ENCODE peak calls at places on chromosomes 12 and 14, in four cellular contexts. I is upper lobe of left lung, M is fibroblast of the aortic adventitia, Z is lower lobe of right lung. A is an unnamed sample.

GRCh38 chr14:89498836-89499235 is 81.8 kb upstream of the FOXN3 start:
- DNase-seq in I (no peak), M (no peak), Z (no peak), A (no peak)

GRCh38 chr14:24235804-24236688 is 3.3 kb downstream of the GMPR2 start:
- DNase-seq in I (no peak), M (no peak), Z (no peak), A (no peak)

GRCh38 chr14:21308479-21309237 is 28.8 kb downstream of the RPGRIP1 start:
- DNase-seq in I (no peak), M (peak), Z (peak), A (peak)

GRCh38 chr12:5523396-5524115 is 91.6 kb downstream of the NTF3 start:
- DNase-seq in I (no peak), M (no peak), Z (no peak), A (no peak)

GRCh38 chr12:41509655-41510054 is 321.5 kb downstream of the PDZRN4 start:
- DNase-seq in I (no peak), M (no peak), Z (no peak), A (no peak)

GRCh38 chr14:41146391-41146790 is 460.3 kb upstream of the LRFN5 start:
- DNase-seq in I (no peak), M (no peak), Z (no peak), A (no peak)

GRCh38 chr12:2354151-2354991 is 301.6 kb downstream of the CACNA1C start:
- DNase-seq in I (no peak), M (no peak), Z (no peak), A (no peak)

GRCh38 chr14:104886690-104887622 is 21.9 kb downstream of the CEP170B start:
- DNase-seq in I (peak), M (no peak), Z (peak), A (no peak)

GRCh38 chr14:42804146-42804545 is 1197.5 kb downstream of the LRFN5 start:
- DNase-seq in I (no peak), M (no peak), Z (no peak), A (no peak)

GRCh38 chr14:36915089-36915488 is 253.4 kb downstream of the PAX9 start:
- DNase-seq in I (no peak), M (no peak), Z (no peak), A (no peak)

GRCh38 chr14:22563987-22564386 is 25.0 kb downstream of the DAD1 start:
- DNase-seq in I (no peak), M (no peak), Z (no peak), A (no peak)

GRCh38 chr12:49296836-49297694 is 2.1 kb downstream of the PRPH start:
- DNase-seq in I (peak), M (no peak), Z (peak), A (no peak)

GRCh38 chr14:92568621-92569479 is 55.3 kb downstream of the RIN3 start:
- DNase-seq in I (no peak), M (no peak), Z (no peak), A (no peak)

GRCh38 chr12:5200276-5201087 is 156.8 kb downstream of the KCNA5 start:
- DNase-seq in I (peak), M (no peak), Z (peak), A (no peak)

GRCh38 chr14:97283450-97284230 is 486.5 kb downstream of the VRK1 start:
- DNase-seq in I (no peak), M (no peak), Z (no peak), A (no peak)

GRCh38 chr12:130344529-130344928 is 6.8 kb downstream of the PIWIL1 start:
- DNase-seq in I (no peak), M (no peak), Z (no peak), A (no peak)
- H3K4me3 ChIP-seq in I (no peak), M (no peak), Z (no peak), A (no peak)

DNA sequence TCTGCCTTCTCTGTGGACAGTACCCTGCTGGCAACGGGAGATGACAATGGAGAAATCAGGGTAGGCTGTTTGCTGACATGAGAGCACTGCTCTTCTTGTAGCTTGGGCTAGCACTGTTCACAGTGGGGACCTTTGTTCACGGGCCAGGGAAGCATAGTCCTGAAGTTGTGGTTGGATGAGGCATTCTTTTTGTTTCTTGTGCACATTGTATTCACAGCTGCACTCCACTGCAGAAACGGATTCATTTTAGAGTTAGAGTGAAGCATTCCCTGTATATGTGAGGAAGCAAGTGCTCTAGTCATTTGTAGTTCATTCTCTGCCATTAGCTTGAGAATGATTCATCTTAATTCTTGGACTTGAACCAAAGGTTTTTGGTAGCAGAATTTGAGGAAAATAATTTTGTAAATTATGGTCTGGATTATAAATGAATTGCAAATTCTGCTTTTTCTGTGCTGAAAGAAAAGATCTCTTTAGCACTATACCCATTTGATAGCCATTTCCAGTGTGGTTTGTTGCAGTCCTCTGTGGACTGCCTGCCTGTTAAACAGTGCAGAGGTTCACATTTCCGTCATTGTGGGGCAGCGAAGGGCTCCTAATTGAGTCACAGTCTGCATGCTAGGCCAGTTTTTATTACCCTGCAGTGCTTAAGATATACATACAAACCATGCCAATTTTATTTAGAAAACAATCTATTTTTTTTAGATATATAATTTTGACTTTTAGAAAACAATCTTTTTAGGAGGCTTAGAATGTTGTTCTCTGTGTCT is 80.6 kb downstream of the APAF1 start:
- DNase-seq in I (no peak), M (peak), Z (no peak), A (peak)
- TF ChIP-seq CTCF in I (no peak), M (peak), Z (no peak), A (peak)

DNA sequence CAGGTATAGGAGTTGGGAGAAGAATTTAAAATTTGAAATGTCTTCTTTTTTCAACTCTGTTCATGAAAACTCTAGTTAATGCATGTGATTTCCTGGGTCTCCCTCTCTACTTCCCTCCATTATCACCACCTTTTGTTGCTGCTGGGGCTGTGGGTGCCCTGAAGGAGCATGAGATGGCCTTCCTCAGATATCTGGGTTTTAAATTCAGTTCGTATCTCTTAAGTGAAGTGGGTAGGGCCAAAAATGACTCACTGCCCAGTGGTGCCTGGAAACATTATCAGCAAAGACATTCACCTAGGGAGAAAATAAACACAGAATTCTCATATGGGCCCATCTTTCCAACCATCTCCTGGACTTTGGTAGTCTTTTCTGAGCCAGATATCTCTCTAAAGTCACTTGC is 234.9 kb upstream of the PLEKHG7 start:
- DNase-seq in I (no peak), M (peak), Z (no peak), A (peak)
- H3K4me3 ChIP-seq in I (no peak), M (no peak), Z (no peak), A (no peak)

DNA sequence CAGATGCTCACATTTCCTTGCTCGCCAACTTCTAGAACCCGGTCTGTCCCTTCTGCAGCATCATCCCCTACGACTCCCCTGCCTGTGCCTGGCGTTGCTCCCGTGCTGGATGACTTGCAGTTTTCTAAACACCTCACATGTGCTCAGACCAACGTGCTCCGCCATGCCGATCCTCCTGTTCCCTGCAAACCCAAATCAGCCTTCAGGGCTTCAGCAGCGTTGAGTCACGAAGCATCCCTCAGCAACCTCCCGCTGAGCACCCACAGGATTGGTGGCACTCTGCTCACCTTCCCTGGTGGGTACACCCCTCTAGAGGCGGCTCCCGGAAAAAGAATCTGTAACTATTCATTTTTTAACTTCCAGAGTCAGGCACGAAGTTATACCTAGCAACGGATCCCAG is 2.8 kb upstream of the PIWIL1 start:
- DNase-seq in I (no peak), M (no peak), Z (no peak), A (no peak)
- TF ChIP-seq CTCF in I (no peak), M (no peak), Z (no peak), A (no peak)

GRCh38 chr12:56374726-56375597 is 12.3 kb upstream of the APOF start:
- DNase-seq in I (no peak), M (no peak), Z (no peak), A (no peak)
- H3K4me3 ChIP-seq in I (no peak), M (no peak), Z (no peak), A (no peak)

DNA sequence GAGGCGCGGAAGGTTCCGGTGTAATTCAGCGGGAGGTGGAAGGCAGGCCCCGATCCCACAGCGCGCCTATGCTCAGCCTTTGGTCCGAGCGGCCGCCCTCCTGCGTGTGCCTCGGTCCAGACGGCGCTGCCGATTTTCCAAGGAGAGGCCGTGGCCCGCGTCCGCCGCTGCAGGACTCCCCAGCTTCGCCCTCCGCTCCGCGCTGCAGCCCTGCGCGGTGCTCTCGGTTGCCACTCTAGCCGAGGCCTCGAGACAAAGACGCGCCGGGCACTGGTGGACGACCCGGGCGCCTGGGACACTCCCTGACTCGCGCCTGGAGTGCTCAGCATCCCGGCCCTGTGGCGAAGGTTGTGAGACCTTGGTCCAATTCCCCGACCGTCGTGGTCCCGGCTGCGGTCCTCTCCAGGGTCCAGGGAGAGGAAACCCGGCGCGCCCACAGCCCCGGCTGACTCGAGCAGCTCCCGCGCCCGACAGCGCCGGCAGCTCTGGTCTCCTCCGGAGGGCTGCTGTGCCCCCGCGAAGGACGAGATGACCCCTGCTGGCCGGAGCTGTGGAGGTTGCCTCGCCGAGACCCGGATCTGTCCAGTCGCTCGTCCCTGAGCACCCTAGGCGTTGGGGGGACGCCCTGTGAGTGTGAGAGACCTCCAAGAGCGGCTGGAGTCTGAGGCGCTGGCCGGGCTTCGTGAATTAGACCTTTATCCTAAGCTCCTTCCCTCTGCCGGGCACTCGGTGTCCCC is 6.5 kb downstream of the HOXC12 start:
- DNase-seq in I (peak), M (no peak), Z (no peak), A (no peak)
- TF ChIP-seq CTCF in I (no peak), M (no peak), Z (no peak), A (no peak)

GRCh38 chr14:100019156-100019882 is 45.9 kb upstream of the EVL start:
- DNase-seq in I (no peak), M (no peak), Z (no peak), A (no peak)
- H3K4me3 ChIP-seq in I (no peak), M (no peak), Z (peak), A (no peak)

GRCh38 chr12:94754653-94755052 is 104.3 kb upstream of the TMCC3 start:
- DNase-seq in I (no peak), M (peak), Z (no peak), A (no peak)
- TF ChIP-seq CTCF in I (no peak), M (peak), Z (peak), A (peak)

GRCh38 chr14:56794557-56795283 is 15.6 kb downstream of the OTX2 start:
- DNase-seq in I (peak), M (no peak), Z (no peak), A (no peak)
- H3K4me3 ChIP-seq in I (no peak), M (no peak), Z (no peak), A (no peak)